ENCODE peak calls at places on chromosomes 13 and 19, in four cellular contexts. B, W, C and J are unnamed samples.

GRCh38 chr19:4889034-4889825 is 13.5 kb downstream of the ARRDC5 start:
- DNase-seq in C (no peak), B (no peak), W (no peak), J (no peak)

GRCh38 chr13:112159575-112160547 is 92.9 kb downstream of the SOX1 start:
- DNase-seq in B (no peak), W (no peak), C (no peak), J (peak)

GRCh38 chr13:47826481-47826880 is 174.6 kb downstream of the SUCLA2 start:
- DNase-seq in W (no peak), B (no peak), C (no peak), J (no peak)

GRCh38 chr13:37476874-37477273 is 121.7 kb downstream of the POSTN start:
- DNase-seq in C (no peak), W (no peak), B (no peak), J (no peak)

GRCh38 chr13:109989155-109989554 is 202.8 kb upstream of the IRS2 start:
- DNase-seq in C (no peak), B (no peak), W (no peak), J (no peak)

GRCh38 chr19:4066682-4067395 is at the start of gene ZBTB7A:
- DNase-seq in W (peak), B (peak), C (no peak), J (peak)

GRCh38 chr19:28313633-28314032 is 899.3 kb downstream of the UQCRFS1 start:
- DNase-seq in B (no peak), W (no peak), C (no peak), J (no peak)

GRCh38 chr13:99955747-99956472 is 15.7 kb downstream of the ZIC5 start:
- DNase-seq in W (no peak), B (no peak), C (peak), J (peak)

GRCh38 chr19:18802354-18802753 is 11.2 kb upstream of the COMP start:
- DNase-seq in C (no peak), B (no peak), W (no peak), J (no peak)

GRCh38 chr13:31192306-31192705 is 7.5 kb upstream of the B3GLCT start:
- DNase-seq in C (no peak), W (no peak), B (no peak), J (no peak)

GRCh38 chr19:19051478-19052213 is 12.1 kb upstream of the SLC25A42 start:
- DNase-seq in C (peak), W (no peak), B (no peak), J (no peak)

GRCh38 chr19:39237200-39238184 is 7.3 kb downstream of the IFNL3 start:
- DNase-seq in W (peak), B (peak), C (no peak), J (no peak)

GRCh38 chr13:39417643-39418042 is 185.3 kb downstream of the LHFPL6 start:
- DNase-seq in W (no peak), B (no peak), C (no peak), J (no peak)

GRCh38 chr19:3752492-3752891 is 9.0 kb downstream of the APBA3 start:
- DNase-seq in B (no peak), C (no peak), W (no peak), J (no peak)

GRCh38 chr19:15330801-15331418 is 1.4 kb downstream of the BRD4 start:
- DNase-seq in W (no peak), C (no peak), B (peak), J (no peak)

GRCh38 chr13:98258226-98258625 is 81.2 kb upstream of the RNF113B start:
- DNase-seq in W (no peak), B (no peak), C (no peak), J (no peak)

GRCh38 chr13:91513790-91514189 is 115.4 kb downstream of the GPC5 start:
- DNase-seq in W (no peak), B (no peak), C (no peak), J (no peak)

GRCh38 chr19:11342429-11342828 is 3.0 kb upstream of the RAB3D start:
- DNase-seq in C (no peak), W (no peak), B (no peak), J (no peak)

GRCh38 chr13:70987043-70987442 is 878.8 kb upstream of the KLHL1 start:
- DNase-seq in C (peak), W (no peak), B (no peak), J (no peak)

GRCh38 chr13:99027661-99028425 is 50.0 kb upstream of the DOCK9 start:
- DNase-seq in B (no peak), C (no peak), W (no peak), J (no peak)